ENCODE peak calls at places on chromosomes 7 and 10, in nine cellular contexts. N is type B pancreatic cell; K is BE2C; S is activated CD8-positive, alpha-beta memory T cell treated with anti-CD3 and anti-CD28 coated beads for 48 hours; D is AG10803; U is activated T-helper 1 cell treated with anti-CD3 and anti-CD28 coated beads, Interleukin-2, amount 50 U/mL, for 16 hours; I is NCI-H1694 treated with DMSO at 0.1 percent for 48 hours; H is DMS 273 treated with DMSO at 0.1 percent for 48 hours; C is effector CD4-positive, alpha-beta T cell. F is an unnamed sample.

GRCh38 chr10:117684673-117685211 is 142.2 kb downstream of the EMX2 start:
- DNase-seq in S (no peak), D (peak; percentile 76), I (no peak), N (no peak), H (no peak), U (no peak), K (no peak), C (no peak), F (no peak)

GRCh38 chr10:69941730-69942129 is 110.9 kb upstream of the MACROH2A2 start:
- DNase-seq in N (no peak), I (no peak), H (no peak), U (no peak), K (no peak), D (no peak), S (no peak), C (no peak), F (no peak)

GRCh38 chr10:69734797-69735468 is 66.8 kb upstream of the COL13A1 start:
- DNase-seq in U (no peak), D (no peak), I (no peak), K (no peak), H (no peak), N (no peak), S (no peak), C (no peak), F (no peak)

GRCh38 chr7:117839507-117839906 is 33.7 kb downstream of the CTTNBP2 start:
- DNase-seq in N (no peak), H (no peak), C (no peak), D (no peak), K (no peak), S (no peak), I (no peak), U (no peak), F (no peak)

GRCh38 chr7:105618016-105618296 is 36.7 kb upstream of the EFCAB10 start:
- DNase-seq in I (no peak), S (no peak), H (peak; percentile 49), K (no peak), D (no peak), N (no peak), C (no peak), U (no peak), F (no peak)

GRCh38 chr10:70162892-70163201 is 7.5 kb downstream of the SAR1A start:
- DNase-seq in C (no peak), H (no peak), I (no peak), D (no peak), K (no peak), U (peak; percentile 20), N (no peak), S (no peak), F (no peak)

GRCh38 chr7:32916006-32916405 is 24.4 kb upstream of the KBTBD2 start:
- DNase-seq in S (no peak), K (no peak), D (no peak), I (peak; percentile 12), U (no peak), C (no peak), N (no peak), H (peak; percentile 24), F (no peak)

GRCh38 chr7:135253851-135254815 is 20.5 kb downstream of the STRA8 start:
- DNase-seq in N (no peak), D (peak; percentile 72), U (no peak), K (peak; percentile 25), I (peak; percentile 49), H (no peak), C (no peak), S (no peak), F (peak; percentile 12)

GRCh38 chr10:2978111-2978510 is 89.2 kb upstream of the PFKP start:
- DNase-seq in D (peak; percentile 75), H (peak; percentile 0), N (no peak), S (no peak), K (no peak), U (no peak), I (peak; percentile 65), C (no peak), F (peak; percentile 19)

GRCh38 chr10:5829267-5829666 is 16.0 kb upstream of the GDI2 start:
- DNase-seq in H (no peak), S (no peak), K (no peak), U (no peak), I (no peak), N (no peak), D (no peak), C (no peak), F (no peak)

GRCh38 chr7:150502519-150502918 is 12.2 kb upstream of the GIMAP7 start:
- DNase-seq in K (no peak), S (no peak), N (no peak), U (no peak), C (no peak), H (no peak), I (no peak), D (no peak), F (no peak)

GRCh38 chr7:42180806-42181205 is 56.2 kb downstream of the GLI3 start:
- DNase-seq in K (no peak), H (no peak), S (no peak), I (no peak), U (no peak), N (no peak), D (peak; percentile 66), C (no peak), F (no peak)

GRCh38 chr7:157397751-157398691 is 61.2 kb downstream of the DNAJB6 start:
- DNase-seq in U (no peak), I (peak; percentile 41), C (no peak), N (no peak), K (peak; percentile 77), S (no peak), H (peak; percentile 20), D (peak; percentile 87), F (peak; percentile 48)

GRCh38 chr10:85614981-85615380 is 751.6 kb downstream of the GRID1 start:
- DNase-seq in D (no peak), N (no peak), H (no peak), U (no peak), I (no peak), C (no peak), K (no peak), S (no peak), F (no peak)

GRCh38 chr7:151813997-151814396 is 62.9 kb downstream of the PRKAG2 start:
- DNase-seq in C (no peak), D (no peak), S (no peak), H (no peak), I (no peak), N (no peak), K (no peak), U (no peak), F (no peak)

GRCh38 chr7:55387062-55387965 is 22.2 kb downstream of the LANCL2 start:
- DNase-seq in U (no peak), K (no peak), I (peak; percentile 1), H (peak; percentile 19), D (no peak), S (no peak), N (no peak), C (no peak), F (no peak)

GRCh38 chr10:24695452-24695851 is 28.2 kb downstream of the ARHGAP21 start:
- DNase-seq in N (no peak), I (no peak), S (no peak), H (no peak), K (no peak), D (no peak), C (no peak), U (no peak), F (no peak)

GRCh38 chr10:44982496-44982895 is 3.9 kb upstream of the DEPP1 start:
- DNase-seq in I (no peak), K (no peak), C (no peak), S (no peak), D (no peak), U (no peak), H (no peak), N (no peak), F (no peak)

GRCh38 chr10:12181065-12181775 is 14.5 kb downstream of the NUDT5 start:
- DNase-seq in C (peak; percentile 52), U (peak; percentile 55), S (peak; percentile 58), D (no peak), I (no peak), K (no peak), N (no peak), H (no peak), F (no peak)

GRCh38 chr10:96130326-96130758 is 245 bp downstream of the ZNF518A start:
- DNase-seq in U (peak; percentile 58), C (peak; percentile 54), D (peak; percentile 78), I (peak; percentile 50), K (peak; percentile 62), S (peak; percentile 52), N (peak; percentile 86), H (peak; percentile 26), F (peak; percentile 81)

GRCh38 chr7:45681596-45682357 is 107.6 kb downstream of the ADCY1 start:
- DNase-seq in I (no peak), K (no peak), H (no peak), C (no peak), D (no peak), N (peak; percentile 45), S (no peak), U (no peak), F (no peak)

GRCh38 chr10:125859128-125859817 is 21.8 kb downstream of the DHX32 start:
- DNase-seq in S (no peak), D (no peak), C (no peak), I (no peak), H (no peak), K (no peak), N (no peak), U (no peak), F (no peak)

GRCh38 chr7:141701489-141702046 is 398 bp downstream of the DENND11 start:
- DNase-seq in I (no peak), D (no peak), S (peak; percentile 45), U (peak; percentile 58), C (peak; percentile 68), K (peak; percentile 64), H (no peak), N (peak; percentile 73), F (peak; percentile 39)

GRCh38 chr7:102288285-102288930 is 1.7 kb downstream of the SH2B2 start:
- DNase-seq in D (no peak), S (no peak), U (no peak), I (no peak), N (no peak), K (no peak), H (no peak), C (no peak), F (no peak)

GRCh38 chr7:74417419-74417971 is 36.2 kb upstream of the GTF2IRD1 start:
- DNase-seq in I (no peak), N (peak; percentile 80), H (no peak), K (peak; percentile 77), S (no peak), D (peak; percentile 52), U (peak; percentile 33), C (peak; percentile 39), F (peak; percentile 74)

GRCh38 chr7:74187915-74188675 is 13.9 kb downstream of the EIF4H start:
- DNase-seq in K (no peak), D (peak; percentile 58), C (no peak), H (no peak), U (no peak), I (no peak), N (no peak), S (no peak), F (no peak)

GRCh38 chr10:52951819-52952218 is 179.2 kb upstream of the MBL2 start:
- DNase-seq in I (no peak), C (no peak), H (no peak), S (no peak), U (no peak), D (no peak), K (peak; percentile 48), N (no peak), F (peak; percentile 55)

GRCh38 chr10:13371879-13372470 is 23.9 kb upstream of the SEPHS1 start:
- DNase-seq in D (peak; percentile 78), I (peak; percentile 91), K (peak; percentile 64), U (peak; percentile 21), C (peak; percentile 50), S (no peak), N (no peak), H (peak; percentile 25), F (peak; percentile 82)

GRCh38 chr10:62264702-62265436 is 3.8 kb downstream of the RTKN2 start:
- DNase-seq in N (no peak), H (peak; percentile 41), D (peak; percentile 89), S (no peak), K (no peak), C (no peak), I (peak; percentile 48), U (no peak), F (peak; percentile 11)

GRCh38 chr10:72682626-72683025 is 9.3 kb upstream of the MCU start:
- DNase-seq in U (no peak), D (no peak), H (no peak), C (no peak), N (no peak), S (no peak), K (peak; percentile 30), I (no peak), F (no peak)

GRCh38 chr7:24346129-24346528 is 62.1 kb downstream of the NPY start:
- DNase-seq in D (no peak), S (no peak), U (no peak), N (no peak), I (no peak), H (no peak), K (no peak), C (no peak), F (no peak)